ENCODE peak calls at places on chromosomes 1 and 21, in seven cellular contexts. X is stimulated activated CD4-positive, alpha-beta T cell treated with anti-CD3 and anti-CD28 coated beads, Interleukin-2, amount 100 ng/mL, for 4 hours; M is left ventricle myocardium superior; V is epithelial cell of esophagus; K is Ammon's horn; L is PC-3; Z is NCI-H2081 treated with DMSO at 0.1 percent for 48 hours. H is an unnamed sample.
A peak's percentile ranks its signal among the peaks of the same experiment; 100 is the strongest.

GRCh38 chr21:31459457-31459856 is 115.4 kb upstream of the TIAM1 start:
- DNase-seq in Z (no peak), V (peak; percentile 16), M (no peak), K (peak; percentile 43), X (no peak), L (no peak), H (no peak)

GRCh38 chr1:44170281-44170823 is 28.9 kb upstream of the KLF18 start:
- DNase-seq in K (no peak), L (peak; percentile 14), V (no peak), X (no peak), M (no peak), Z (no peak), H (no peak)

GRCh38 chr1:113439272-113439660 is 49.0 kb downstream of the MAGI3 start:
- DNase-seq in M (no peak), K (no peak), X (no peak), V (no peak), Z (no peak), L (no peak), H (no peak)

GRCh38 chr1:35708179-35708891 is 10.3 kb downstream of the C1orf216 start:
- DNase-seq in X (no peak), Z (peak; percentile 44), K (no peak), L (no peak), M (no peak), V (no peak), H (no peak)

GRCh38 chr1:244207042-244207934 is 156.2 kb downstream of the ZBTB18 start:
- DNase-seq in Z (no peak), V (no peak), K (no peak), M (no peak), X (no peak), L (no peak), H (peak; percentile 55)

GRCh38 chr1:213659580-213660547 is 327.9 kb upstream of the PROX1 start:
- DNase-seq in M (no peak), X (no peak), K (no peak), L (no peak), V (no peak), Z (no peak), H (no peak)

GRCh38 chr1:226736908-226737818 is 1.9 kb downstream of the ITPKB start:
- DNase-seq in X (no peak), L (peak; percentile 53), Z (no peak), K (peak; percentile 81), V (peak; percentile 59), M (peak; percentile 70), H (peak; percentile 62)

GRCh38 chr1:52707927-52708655 is 9.9 kb upstream of the COA7 start:
- DNase-seq in L (peak; percentile 90), M (no peak), Z (no peak), V (no peak), K (peak; percentile 38), X (no peak), H (no peak)

GRCh38 chr1:9542425-9542824 is 3.2 kb downstream of the SLC25A33 start:
- DNase-seq in X (no peak), M (no peak), L (peak; percentile 34), K (peak; percentile 57), V (peak; percentile 36), Z (no peak), H (no peak)

GRCh38 chr1:167627865-167628641 is 2.0 kb upstream of the RCSD1 start:
- DNase-seq in V (no peak), M (peak; percentile 38), K (no peak), L (peak; percentile 18), Z (no peak), X (peak; percentile 59), H (no peak)

GRCh38 chr21:42346866-42347600 is 3.8 kb downstream of the TFF2 start:
- DNase-seq in K (no peak), X (no peak), Z (no peak), M (no peak), L (no peak), V (no peak), H (no peak)

GRCh38 chr21:36647279-36648093 is 51.4 kb upstream of the SIM2 start:
- DNase-seq in X (no peak), K (no peak), Z (no peak), V (peak; percentile 33), L (peak; percentile 89), M (no peak), H (no peak)

GRCh38 chr1:246428542-246429308 is 78.4 kb downstream of the SMYD3 start:
- DNase-seq in Z (no peak), K (peak; percentile 55), L (peak; percentile 85), X (no peak), V (peak; percentile 56), M (no peak), H (no peak)

H was measured in cerebellum.